ENCODE peak calls at places on chromosomes 3 and 15, in six cellular contexts. Q is right lobe of liver, N is astrocyte, D is BE2C, A is foreskin fibroblast, Z is hepatocyte. G is an unnamed sample.
A peak's percentile ranks its signal among the peaks of the same experiment; 100 is the strongest.

GRCh38 chr3:50156991-50157493 is 1.9 kb downstream of the SEMA3F start:
- DNase-seq in Q (no peak), N (no peak), D (no peak), A (no peak), Z (peak; percentile 54), G (no peak)

GRCh38 chr3:157436583-157437300 is at the start of gene PTX3:
- DNase-seq in Q (no peak), N (peak; percentile 91), D (no peak), A (peak; percentile 94), Z (peak; percentile 56), G (peak; percentile 91)

GRCh38 chr3:138188013-138188352 is 882 bp downstream of the ARMC8 start:
- DNase-seq in Q (no peak), N (peak; percentile 48), D (no peak), A (peak; percentile 73), Z (no peak), G (peak; percentile 84)

GRCh38 chr3:108235290-108235689 is 13.1 kb upstream of the IFT57 start:
- DNase-seq in Q (no peak), N (no peak), D (no peak), A (no peak), Z (no peak), G (no peak)

GRCh38 chr3:13849018-13849417 is 30.9 kb downstream of the WNT7A start:
- DNase-seq in Q (no peak), N (no peak), D (no peak), A (no peak), Z (no peak), G (no peak)

GRCh38 chr3:183261103-183261502 is 8.1 kb downstream of the B3GNT5 start:
- DNase-seq in Q (no peak), N (no peak), D (no peak), A (no peak), Z (no peak), G (no peak)

GRCh38 chr3:143633816-143634215 is 214.5 kb downstream of the SLC9A9 start:
- DNase-seq in Q (no peak), N (no peak), D (no peak), A (no peak), Z (no peak), G (no peak)

GRCh38 chr3:72281551-72281950 is 496.6 kb upstream of the PROK2 start:
- DNase-seq in Q (no peak), N (no peak), D (no peak), A (no peak), Z (no peak), G (no peak)

GRCh38 chr15:66306381-66306780 is 13.0 kb downstream of the DIS3L start:
- DNase-seq in Q (no peak), N (no peak), D (no peak), A (no peak), Z (no peak), G (no peak)

GRCh38 chr15:33795076-33795475 is 173.2 kb upstream of the CHRM5 start:
- DNase-seq in Q (no peak), N (no peak), D (no peak), A (no peak), Z (no peak), G (no peak)

GRCh38 chr3:194250104-194251002 is 100.8 kb downstream of the CPN2 start:
- DNase-seq in Q (peak; percentile 88), N (peak; percentile 45), D (peak; percentile 91), A (no peak), Z (peak; percentile 76), G (peak; percentile 91)

GRCh38 chr3:54858386-54858785 is 69.5 kb downstream of the LRTM1 start:
- DNase-seq in Q (no peak), N (no peak), D (no peak), A (no peak), Z (no peak), G (peak; percentile 22)

GRCh38 chr15:55526559-55527036 is 18.6 kb upstream of the DNAAF4 start:
- DNase-seq in Q (no peak), N (peak; percentile 41), D (peak; percentile 59), A (peak; percentile 28), Z (peak; percentile 46), G (peak; percentile 73)

GRCh38 chr3:46469680-46470357 is 5.1 kb upstream of the LTF start:
- DNase-seq in Q (peak; percentile 41), N (no peak), D (no peak), A (no peak), Z (no peak), G (no peak)

GRCh38 chr3:59341441-59341840 is 291.6 kb upstream of the CFAP20DC start:
- DNase-seq in Q (no peak), N (no peak), D (no peak), A (no peak), Z (no peak), G (no peak)

GRCh38 chr15:29812384-29812694 is 9.9 kb downstream of the TJP1 start:
- DNase-seq in Q (no peak), N (peak; percentile 56), D (no peak), A (peak; percentile 56), Z (peak; percentile 41), G (peak; percentile 55)

GRCh38 chr3:414063-414462 is 217.5 kb downstream of the CHL1 start:
- DNase-seq in Q (no peak), N (peak; percentile 3), D (no peak), A (no peak), Z (peak; percentile 49), G (peak; percentile 10)

GRCh38 chr3:166810741-166811445 is 569.2 kb downstream of the ZBBX start:
- DNase-seq in Q (no peak), N (no peak), D (no peak), A (no peak), Z (no peak), G (no peak)

GRCh38 chr3:131285456-131285855 is 96.1 kb upstream of the NUDT16 start:
- DNase-seq in Q (no peak), N (no peak), D (no peak), A (no peak), Z (no peak), G (no peak)

GRCh38 chr3:64225695-64226499 is 631 bp upstream of the PRICKLE2 start:
- DNase-seq in Q (no peak), N (no peak), D (no peak), A (no peak), Z (no peak), G (peak; percentile 52)

GRCh38 chr3:64222501-64222900 is 2.8 kb downstream of the PRICKLE2 start:
- DNase-seq in Q (no peak), N (no peak), D (no peak), A (no peak), Z (no peak), G (no peak)

GRCh38 chr3:64224826-64225606 is at the start of gene PRICKLE2:
- DNase-seq in Q (peak; percentile 58), N (peak; percentile 90), D (peak; percentile 61), A (peak; percentile 94), Z (peak; percentile 56), G (peak; percentile 95)

GRCh38 chr3:64221564-64222257 is 3.6 kb downstream of the PRICKLE2 start:
- DNase-seq in Q (no peak), N (no peak), D (no peak), A (no peak), Z (no peak), G (no peak)

DNA sequence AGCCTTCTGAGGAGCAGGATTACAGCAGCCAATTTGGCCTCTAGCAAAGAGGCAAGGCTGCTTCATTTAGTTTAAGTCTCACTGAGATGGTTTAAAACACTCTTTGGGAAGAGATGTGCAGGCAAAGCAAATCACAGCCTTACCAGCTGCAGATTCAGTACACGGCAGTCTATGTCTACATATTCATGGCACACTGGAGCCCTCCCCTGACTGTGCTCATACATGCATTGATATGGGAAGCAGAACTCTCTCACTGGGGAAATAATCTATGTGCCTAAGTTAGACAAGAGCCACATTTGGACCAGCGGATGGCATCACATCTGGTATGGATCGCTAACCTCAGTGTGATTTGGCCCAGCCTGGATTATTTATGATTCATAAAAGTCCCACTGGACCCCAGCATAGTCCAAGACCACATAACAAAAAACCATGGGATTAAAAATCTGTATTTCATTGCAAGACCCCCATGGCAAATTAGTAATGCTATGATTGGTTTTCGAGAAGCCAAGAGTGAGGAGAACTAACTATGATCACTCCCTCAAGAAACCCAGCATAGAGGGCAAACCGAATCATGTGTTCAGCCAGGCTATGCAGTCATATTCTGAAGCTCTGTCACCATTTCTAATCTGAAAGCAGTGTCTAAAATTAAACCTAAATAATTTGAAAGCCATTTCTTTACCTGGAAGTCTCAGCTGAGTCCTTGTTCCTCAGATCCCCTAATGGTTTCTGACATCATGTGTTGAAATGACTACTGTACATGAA is 1.3 kb downstream of the PRICKLE2 start:
- DNase-seq in Q (no peak), N (peak; percentile 26), D (no peak), A (peak; percentile 68), Z (no peak), G (peak; percentile 77)
- TF ChIP-seq CTCF in Q (no peak), N (no peak), D (peak; percentile 31), A (peak; percentile 25), Z (peak; percentile 16), G (peak; percentile 32)

DNA sequence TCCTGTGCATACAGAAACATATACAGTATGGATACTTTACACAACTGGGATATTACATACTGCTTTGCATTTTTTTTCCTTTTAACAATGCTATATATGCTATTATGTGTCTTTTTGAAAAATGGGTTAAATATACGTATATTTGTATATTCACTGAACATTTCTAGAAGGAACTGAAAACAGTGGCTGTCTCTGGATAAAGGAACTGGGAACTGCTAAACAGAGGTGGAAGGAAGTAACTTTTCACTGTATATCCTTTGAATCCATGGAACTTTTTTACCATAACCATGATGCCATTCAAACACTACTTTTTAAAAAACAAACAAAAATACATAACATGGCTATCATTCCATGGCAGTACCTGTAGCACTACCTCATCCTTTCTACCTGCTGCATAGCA is 1.8 kb downstream of the MTFMT start:
- DNase-seq in Q (no peak), N (no peak), D (no peak), A (no peak), Z (no peak), G (no peak)
- H3K4me3 ChIP-seq in Q (no peak overlapping the region), N (no peak overlapping the region), D (no peak overlapping the region), A (no peak overlapping the region), Z (no peak overlapping the region), G (peak overlapping the region; percentile 12)

DNA sequence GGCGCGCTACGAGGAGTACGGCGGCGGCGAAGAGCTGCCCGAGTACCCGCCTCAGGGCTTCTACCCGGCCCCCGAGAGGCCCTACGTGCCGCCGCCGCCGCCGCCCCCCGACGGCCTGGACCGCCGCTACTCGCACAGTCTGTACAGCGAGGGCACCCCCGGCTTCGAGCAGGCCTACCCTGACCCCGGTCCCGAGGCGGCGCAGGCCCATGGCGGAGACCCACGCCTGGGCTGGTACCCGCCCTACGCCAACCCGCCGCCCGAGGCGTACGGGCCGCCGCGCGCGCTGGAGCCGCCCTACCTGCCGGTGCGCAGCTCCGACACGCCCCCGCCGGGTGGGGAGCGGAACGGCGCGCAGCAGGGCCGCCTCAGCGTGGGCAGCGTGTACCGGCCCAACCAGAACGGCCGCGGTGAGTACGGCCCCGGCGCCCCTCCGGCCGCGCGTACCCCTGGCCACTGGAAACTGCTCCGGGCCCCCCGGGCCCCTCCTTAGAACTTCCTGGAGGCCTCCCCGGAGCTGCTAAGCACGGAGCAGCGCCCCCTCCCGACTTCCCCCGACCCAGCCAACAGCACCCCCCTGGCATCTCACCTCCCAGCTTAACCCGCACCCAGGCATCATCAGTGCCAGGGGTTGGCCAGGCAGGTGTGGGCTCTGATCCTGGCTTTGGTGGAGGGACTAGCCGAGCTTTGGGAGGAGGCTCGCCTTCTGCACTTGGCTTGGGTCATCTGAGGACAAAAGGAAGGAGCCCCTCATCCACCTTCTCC is 1.4 kb downstream of the LOXL1 start:
- DNase-seq in Q (no peak), N (no peak), D (peak; percentile 66), A (no peak), Z (peak; percentile 83), G (peak; percentile 45)
- TF ChIP-seq CTCF in Q (peak; percentile 29), N (peak; percentile 18), D (peak; percentile 52), A (peak; percentile 50), Z (peak; percentile 57), G (peak; percentile 42)

DNA sequence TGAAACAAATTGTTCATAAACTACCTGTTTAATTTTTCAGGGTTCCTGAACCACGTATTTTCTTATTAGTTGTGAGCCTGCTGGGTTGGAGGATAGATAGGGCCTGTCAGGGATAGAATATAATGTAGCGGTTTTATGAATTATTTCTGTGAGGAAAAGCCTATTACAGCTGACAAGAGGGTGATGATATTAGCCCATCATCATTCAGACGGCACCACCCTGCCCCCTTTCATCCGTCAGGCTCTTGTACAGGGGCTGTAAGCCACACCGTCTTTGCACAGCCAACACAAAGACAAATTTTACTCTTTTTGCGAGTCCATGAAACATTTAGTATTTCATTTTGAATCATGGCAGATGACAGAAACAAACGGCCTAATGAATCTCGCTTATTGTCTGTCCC is 335.3 kb upstream of the TMCO5A start:
- DNase-seq in Q (no peak), N (no peak), D (no peak), A (no peak), Z (no peak), G (no peak)
- H3K4me3 ChIP-seq in Q (no peak overlapping the region), N (no peak overlapping the region), D (no peak overlapping the region), A (no peak overlapping the region), Z (no peak overlapping the region), G (no peak overlapping the region)